ENCODE peak calls at places on chromosomes 5 and 9, in seven cellular contexts. E is brain microvascular endothelial cell, C is tibial nerve, Y is fibroblast of pulmonary artery, W is left ventricle myocardium inferior, N is IMR-90, V is cardiac fibroblast. D is an unnamed sample.
A peak's percentile ranks its signal among the peaks of the same experiment; 100 is the strongest.

GRCh38 chr5:24773241-24773640 is 128.5 kb upstream of the CDH10 start:
- DNase-seq in Y (peak; percentile 14), C (no peak), N (no peak), W (no peak), E (no peak), V (no peak), D (no peak)

GRCh38 chr5:112630246-112631009 is 107.3 kb upstream of the APC start:
- DNase-seq in E (no peak), N (peak; percentile 2), Y (peak; percentile 16), W (no peak), V (no peak), C (no peak), D (no peak)

GRCh38 chr5:132273631-132274030 is 16.1 kb downstream of the PDLIM4 start:
- DNase-seq in N (no peak), V (no peak), Y (no peak), W (no peak), C (no peak), E (no peak), D (no peak)

GRCh38 chr5:94941113-94941765 is 322.8 kb downstream of the SLF1 start:
- DNase-seq in W (no peak), V (no peak), Y (no peak), N (no peak), C (no peak), E (no peak), D (peak; percentile 14)

GRCh38 chr5:131148835-131149234 is 16.2 kb downstream of the HINT1 start:
- DNase-seq in C (no peak), V (no peak), N (no peak), E (no peak), W (no peak), Y (no peak), D (no peak)

GRCh38 chr9:32899181-32899580 is 102.2 kb downstream of the APTX start:
- DNase-seq in N (no peak), W (no peak), E (no peak), C (no peak), V (no peak), Y (no peak), D (no peak)

GRCh38 chr5:130337179-130337888 is 433.1 kb downstream of the CHSY3 start:
- DNase-seq in V (peak; percentile 84), W (no peak), E (peak; percentile 75), C (no peak), N (peak; percentile 15), Y (peak; percentile 89), D (peak; percentile 87)

GRCh38 chr5:112228672-112229071 is 190.4 kb downstream of the EPB41L4A start:
- DNase-seq in Y (peak; percentile 66), E (peak; percentile 35), C (peak; percentile 26), W (peak; percentile 82), N (peak; percentile 2), V (peak; percentile 91), D (peak; percentile 74)

GRCh38 chr5:137605377-137605776 is 106.3 kb upstream of the SPOCK1 start:
- DNase-seq in V (peak; percentile 48), N (no peak), W (no peak), C (no peak), E (no peak), Y (peak; percentile 25), D (peak; percentile 16)

GRCh38 chr9:23232831-23233230 is 593.2 kb downstream of the ELAVL2 start:
- DNase-seq in W (no peak), E (no peak), N (no peak), Y (no peak), V (no peak), C (no peak), D (no peak)

GRCh38 chr5:172170251-172170701 is 17.7 kb downstream of the STK10 start:
- DNase-seq in W (peak; percentile 41), N (no peak), Y (no peak), E (no peak), C (no peak), V (no peak), D (no peak)

GRCh38 chr5:72478276-72478675 is 28.9 kb downstream of the ZNF366 start:
- DNase-seq in N (no peak), C (no peak), W (no peak), Y (no peak), E (no peak), V (no peak), D (no peak)

GRCh38 chr9:115992834-115993233 is 160.8 kb upstream of the PAPPA start:
- DNase-seq in N (peak; percentile 82), Y (peak; percentile 53), C (no peak), W (no peak), E (peak; percentile 60), V (no peak), D (peak; percentile 41)

GRCh38 chr5:169065400-169065799 is 235.5 kb downstream of the SLIT3 start:
- DNase-seq in Y (no peak), E (no peak), C (no peak), N (no peak), W (no peak), V (no peak), D (no peak)

GRCh38 chr9:99296375-99296951 is 74.4 kb downstream of the SEC61B start:
- DNase-seq in V (peak; percentile 12), W (peak; percentile 40), E (no peak), Y (no peak), C (no peak), N (no peak), D (no peak)

GRCh38 chr5:58410441-58410840 is 49.4 kb downstream of the PLK2 start:
- DNase-seq in N (peak; percentile 95), E (peak; percentile 74), W (no peak), V (peak; percentile 65), C (peak; percentile 29), Y (peak; percentile 90), D (peak; percentile 90)

GRCh38 chr9:136230773-136231172 is 14.8 kb downstream of the QSOX2 start:
- DNase-seq in V (no peak), E (no peak), Y (no peak), C (no peak), W (no peak), N (no peak), D (no peak)

GRCh38 chr9:98121096-98121495 is 2.1 kb upstream of the TRIM14 start:
- DNase-seq in W (no peak), E (no peak), C (no peak), N (no peak), Y (peak; percentile 38), V (peak; percentile 33), D (no peak)

GRCh38 chr5:73151733-73152410 is 21.1 kb upstream of the TMEM174 start:
- DNase-seq in W (no peak), V (no peak), E (peak; percentile 16), N (peak; percentile 18), C (no peak), Y (no peak), D (peak; percentile 13)

GRCh38 chr5:66814146-66814991 is 218.2 kb downstream of the MAST4 start:
- DNase-seq in W (no peak), Y (peak; percentile 76), E (peak; percentile 59), C (peak; percentile 59), N (peak; percentile 63), V (peak; percentile 70), D (peak; percentile 73)

GRCh38 chr5:76251656-76252055 is 151.4 kb upstream of the IQGAP2 start:
- DNase-seq in Y (no peak), W (no peak), E (no peak), V (no peak), N (no peak), C (no peak), D (no peak)

GRCh38 chr5:76257225-76257833 is 145.8 kb upstream of the IQGAP2 start:
- DNase-seq in V (no peak), N (no peak), W (no peak), E (no peak), Y (no peak), C (no peak), D (no peak)

GRCh38 chr5:76252437-76252836 is 150.6 kb upstream of the IQGAP2 start:
- DNase-seq in E (no peak), V (no peak), N (no peak), Y (no peak), C (no peak), W (no peak), D (no peak)

GRCh38 chr5:76257897-76258296 is 145.2 kb upstream of the IQGAP2 start:
- DNase-seq in C (no peak), N (no peak), W (no peak), Y (no peak), E (no peak), V (no peak), D (no peak)

DNA sequence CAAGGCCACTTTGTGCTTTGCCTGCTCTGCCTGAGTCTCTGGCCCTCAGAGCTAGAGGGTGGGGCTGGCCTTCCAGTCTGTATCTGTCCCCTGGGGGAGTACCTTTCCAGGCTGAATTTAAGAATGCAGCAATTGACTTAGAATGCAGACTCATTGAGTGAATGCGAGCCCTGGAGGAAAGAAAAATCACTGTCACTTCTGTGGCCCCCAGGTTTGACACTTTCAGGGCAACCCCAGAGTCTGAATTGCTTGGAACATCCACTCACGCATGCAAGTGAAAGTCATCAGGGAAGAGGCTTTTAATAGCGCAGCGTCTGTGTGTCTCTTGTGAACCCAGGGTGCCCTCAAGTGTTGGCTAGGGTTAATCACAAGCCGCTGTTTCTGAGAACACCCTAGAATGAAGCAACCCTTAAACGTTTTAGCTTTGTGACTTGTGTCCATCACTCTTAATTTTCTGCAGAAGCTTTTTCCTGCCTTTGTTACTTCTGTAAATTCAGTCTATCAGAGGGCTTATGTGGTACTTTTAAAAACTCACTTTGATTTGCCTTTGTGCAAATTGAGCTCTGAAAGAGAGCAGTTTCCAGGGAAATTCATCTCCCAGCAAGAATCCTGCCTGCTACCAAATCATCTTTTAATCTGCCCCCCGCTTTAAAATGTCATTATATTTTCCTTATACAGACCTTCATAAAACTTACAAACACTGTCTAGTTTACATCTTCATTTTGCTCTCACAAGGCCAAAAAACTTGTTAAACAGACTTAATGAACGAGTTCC is 146.8 kb upstream of the IQGAP2 start:
- DNase-seq in C (peak; percentile 60), W (no peak), V (peak; percentile 76), N (peak; percentile 66), E (peak; percentile 70), Y (peak; percentile 74), D (peak; percentile 72)
- TF ChIP-seq CTCF in C (peak; percentile 34), W (peak; percentile 69), V (peak; percentile 59), N (peak; percentile 65), E (peak; percentile 78), Y (peak; percentile 61), D (peak; percentile 58)

GRCh38 chr5:76801159-76801802 is 17.5 kb upstream of the F2RL1 start:
- DNase-seq in C (no peak), N (peak; percentile 89), E (peak; percentile 88), Y (peak; percentile 99), V (peak; percentile 98), W (peak; percentile 48), D (peak; percentile 98)
- H3K4me3 ChIP-seq in C (no peak overlapping the region), N (no peak overlapping the region), E (no peak overlapping the region), Y (no peak overlapping the region), V (no peak overlapping the region), W (no peak overlapping the region), D (no peak overlapping the region)

GRCh38 chr5:173396311-173396993 is 68.2 kb upstream of the STC2 start:
- DNase-seq in C (no peak), V (peak; percentile 7), N (no peak), Y (peak; percentile 16), E (no peak), W (no peak), D (no peak)
- TF ChIP-seq CTCF in C (no peak), V (peak; percentile 17), N (no peak), Y (peak; percentile 21), E (peak; percentile 49), W (no peak), D (peak; percentile 11)

GRCh38 chr9:113456235-113456634 is 7.3 kb upstream of the RGS3 start:
- DNase-seq in C (no peak), E (no peak), Y (peak; percentile 31), N (peak; percentile 25), W (no peak), V (peak; percentile 40), D (peak; percentile 36)

GRCh38 chr9:113454914-113455761 is 8.4 kb upstream of the RGS3 start:
- DNase-seq in N (peak; percentile 93), E (peak; percentile 89), V (peak; percentile 94), W (peak; percentile 48), C (peak; percentile 34), Y (peak; percentile 92), D (peak; percentile 98)

GRCh38 chr9:113446323-113446740 is 17.2 kb upstream of the RGS3 start:
- DNase-seq in C (no peak), W (no peak), V (peak; percentile 73), Y (peak; percentile 75), E (no peak), N (peak; percentile 55), D (peak; percentile 78)

GRCh38 chr9:113452206-113452605 is 11.3 kb upstream of the RGS3 start:
- DNase-seq in C (no peak), Y (no peak), E (no peak), N (no peak), W (no peak), V (no peak), D (no peak)
- H3K4me3 ChIP-seq in C (no peak overlapping the region), Y (no peak overlapping the region), E (no peak overlapping the region), N (no peak overlapping the region), W (no peak overlapping the region), V (no peak overlapping the region), D (no peak overlapping the region)